ENCODE peak calls at places on chromosomes 11 and 22, in eight cellular contexts. One of them, this sample, is unnamed.

GRCh38 chr11:12126352-12127019 is 16.1 kb downstream of the MICAL2 start:
- DNase-seq in body of pancreas: no peak
- DNase-seq in cardiac muscle cell: no peak
- DNase-seq in COR-L47: no peak
- DNase-seq in nucleus accumbens: no peak
- DNase-seq in stimulated activated CD4-positive, alpha-beta T cell treated with anti-CD3 and anti-CD28 coated beads, Interleukin-4, amount 100 ng/mL, for 4 hours: no peak
- DNase-seq in A549: no peak
- DNase-seq in NCI-H1105: no peak
- DNase-seq in this sample: no peak

GRCh38 chr22:33451851-33452469 is 393.8 kb upstream of the SYN3 start:
- DNase-seq in body of pancreas: no peak
- DNase-seq in cardiac muscle cell: peak; percentile 20
- DNase-seq in COR-L47: no peak
- DNase-seq in nucleus accumbens: no peak
- DNase-seq in stimulated activated CD4-positive, alpha-beta T cell treated with anti-CD3 and anti-CD28 coated beads, Interleukin-4, amount 100 ng/mL, for 4 hours: no peak
- DNase-seq in A549: no peak
- DNase-seq in NCI-H1105: no peak
- DNase-seq in this sample: no peak

GRCh38 chr11:115129771-115130306 is 374.4 kb downstream of the CADM1 start:
- DNase-seq in body of pancreas: no peak
- DNase-seq in cardiac muscle cell: no peak
- DNase-seq in COR-L47: no peak
- DNase-seq in nucleus accumbens: no peak
- DNase-seq in stimulated activated CD4-positive, alpha-beta T cell treated with anti-CD3 and anti-CD28 coated beads, Interleukin-4, amount 100 ng/mL, for 4 hours: no peak
- DNase-seq in A549: no peak
- DNase-seq in NCI-H1105: no peak
- DNase-seq in this sample: no peak

GRCh38 chr11:10818594-10818993 is 9.9 kb upstream of the EIF4G2 start:
- DNase-seq in body of pancreas: no peak
- DNase-seq in cardiac muscle cell: no peak
- DNase-seq in COR-L47: no peak
- DNase-seq in nucleus accumbens: no peak
- DNase-seq in stimulated activated CD4-positive, alpha-beta T cell treated with anti-CD3 and anti-CD28 coated beads, Interleukin-4, amount 100 ng/mL, for 4 hours: no peak
- DNase-seq in A549: peak; percentile 35
- DNase-seq in NCI-H1105: no peak
- DNase-seq in this sample: no peak

GRCh38 chr22:33922268-33922667 is 2.0 kb upstream of the LARGE1 start:
- DNase-seq in body of pancreas: peak; percentile 46
- DNase-seq in cardiac muscle cell: peak; percentile 79
- DNase-seq in COR-L47: no peak
- DNase-seq in nucleus accumbens: no peak
- DNase-seq in stimulated activated CD4-positive, alpha-beta T cell treated with anti-CD3 and anti-CD28 coated beads, Interleukin-4, amount 100 ng/mL, for 4 hours: no peak
- DNase-seq in A549: no peak
- DNase-seq in NCI-H1105: peak; percentile 24
- DNase-seq in this sample: peak; percentile 53

GRCh38 chr22:38069372-38070249 is 12.4 kb downstream of the PICK1 start:
- DNase-seq in body of pancreas: no peak
- DNase-seq in cardiac muscle cell: peak; percentile 84
- DNase-seq in COR-L47: no peak
- DNase-seq in nucleus accumbens: peak; percentile 23
- DNase-seq in stimulated activated CD4-positive, alpha-beta T cell treated with anti-CD3 and anti-CD28 coated beads, Interleukin-4, amount 100 ng/mL, for 4 hours: no peak
- DNase-seq in A549: peak; percentile 45
- DNase-seq in NCI-H1105: no peak
- DNase-seq in this sample: peak; percentile 57

GRCh38 chr11:112296044-112296443 is 35.4 kb upstream of the PLET1 start:
- DNase-seq in body of pancreas: no peak
- DNase-seq in cardiac muscle cell: no peak
- DNase-seq in COR-L47: no peak
- DNase-seq in nucleus accumbens: no peak
- DNase-seq in stimulated activated CD4-positive, alpha-beta T cell treated with anti-CD3 and anti-CD28 coated beads, Interleukin-4, amount 100 ng/mL, for 4 hours: no peak
- DNase-seq in A549: no peak
- DNase-seq in NCI-H1105: no peak
- DNase-seq in this sample: no peak

GRCh38 chr11:12182650-12183511 is 72.5 kb downstream of the MICAL2 start:
- DNase-seq in body of pancreas: peak; percentile 52
- DNase-seq in cardiac muscle cell: peak; percentile 90
- DNase-seq in COR-L47: no peak
- DNase-seq in nucleus accumbens: no peak
- DNase-seq in stimulated activated CD4-positive, alpha-beta T cell treated with anti-CD3 and anti-CD28 coated beads, Interleukin-4, amount 100 ng/mL, for 4 hours: no peak
- DNase-seq in A549: peak; percentile 89
- DNase-seq in NCI-H1105: no peak
- DNase-seq in this sample: no peak

GRCh38 chr11:38948392-38948791 is 2350.4 kb upstream of the RAG2 start:
- DNase-seq in body of pancreas: no peak
- DNase-seq in cardiac muscle cell: no peak
- DNase-seq in COR-L47: no peak
- DNase-seq in nucleus accumbens: no peak
- DNase-seq in stimulated activated CD4-positive, alpha-beta T cell treated with anti-CD3 and anti-CD28 coated beads, Interleukin-4, amount 100 ng/mL, for 4 hours: no peak
- DNase-seq in A549: no peak
- DNase-seq in NCI-H1105: no peak
- DNase-seq in this sample: no peak

GRCh38 chr11:82718307-82718706 is 15.4 kb downstream of the FAM181B start:
- DNase-seq in body of pancreas: peak; percentile 48
- DNase-seq in cardiac muscle cell: peak; percentile 70
- DNase-seq in COR-L47: peak; percentile 57
- DNase-seq in nucleus accumbens: no peak
- DNase-seq in stimulated activated CD4-positive, alpha-beta T cell treated with anti-CD3 and anti-CD28 coated beads, Interleukin-4, amount 100 ng/mL, for 4 hours: no peak
- DNase-seq in A549: peak; percentile 42
- DNase-seq in NCI-H1105: peak; percentile 38
- DNase-seq in this sample: peak; percentile 37

GRCh38 chr11:441418-442274 is at the start of gene ANO9:
- DNase-seq in body of pancreas: peak; percentile 82
- DNase-seq in cardiac muscle cell: peak; percentile 17
- DNase-seq in COR-L47: peak; percentile 73
- DNase-seq in nucleus accumbens: no peak
- DNase-seq in stimulated activated CD4-positive, alpha-beta T cell treated with anti-CD3 and anti-CD28 coated beads, Interleukin-4, amount 100 ng/mL, for 4 hours: peak; percentile 61
- DNase-seq in A549: no peak
- DNase-seq in NCI-H1105: peak; percentile 59
- DNase-seq in this sample: no peak

GRCh38 chr11:75856912-75857311 is 41.9 kb downstream of the UVRAG start:
- DNase-seq in body of pancreas: no peak
- DNase-seq in cardiac muscle cell: no peak
- DNase-seq in COR-L47: no peak
- DNase-seq in nucleus accumbens: no peak
- DNase-seq in stimulated activated CD4-positive, alpha-beta T cell treated with anti-CD3 and anti-CD28 coated beads, Interleukin-4, amount 100 ng/mL, for 4 hours: no peak
- DNase-seq in A549: no peak
- DNase-seq in NCI-H1105: no peak
- DNase-seq in this sample: no peak

GRCh38 chr11:45412521-45412920 is 126.4 kb upstream of the SYT13 start:
- DNase-seq in body of pancreas: no peak
- DNase-seq in cardiac muscle cell: no peak
- DNase-seq in COR-L47: no peak
- DNase-seq in nucleus accumbens: no peak
- DNase-seq in stimulated activated CD4-positive, alpha-beta T cell treated with anti-CD3 and anti-CD28 coated beads, Interleukin-4, amount 100 ng/mL, for 4 hours: no peak
- DNase-seq in A549: no peak
- DNase-seq in NCI-H1105: no peak
- DNase-seq in this sample: no peak

GRCh38 chr22:36830601-36831000 is 13.8 kb upstream of the PVALB start:
- DNase-seq in body of pancreas: no peak
- DNase-seq in cardiac muscle cell: no peak
- DNase-seq in COR-L47: no peak
- DNase-seq in nucleus accumbens: no peak
- DNase-seq in stimulated activated CD4-positive, alpha-beta T cell treated with anti-CD3 and anti-CD28 coated beads, Interleukin-4, amount 100 ng/mL, for 4 hours: no peak
- DNase-seq in A549: no peak
- DNase-seq in NCI-H1105: no peak
- DNase-seq in this sample: no peak

GRCh38 chr11:129280027-129280811 is 88.1 kb upstream of the ARHGAP32 start:
- DNase-seq in body of pancreas: no peak
- DNase-seq in cardiac muscle cell: no peak
- DNase-seq in COR-L47: peak; percentile 45
- DNase-seq in nucleus accumbens: no peak
- DNase-seq in stimulated activated CD4-positive, alpha-beta T cell treated with anti-CD3 and anti-CD28 coated beads, Interleukin-4, amount 100 ng/mL, for 4 hours: peak; percentile 4
- DNase-seq in A549: no peak
- DNase-seq in NCI-H1105: no peak
- DNase-seq in this sample: no peak

GRCh38 chr11:66718320-66718971 is 10.6 kb downstream of the SPTBN2 start:
- DNase-seq in body of pancreas: peak; percentile 82
- DNase-seq in cardiac muscle cell: peak; percentile 38
- DNase-seq in COR-L47: peak; percentile 13
- DNase-seq in nucleus accumbens: no peak
- DNase-seq in stimulated activated CD4-positive, alpha-beta T cell treated with anti-CD3 and anti-CD28 coated beads, Interleukin-4, amount 100 ng/mL, for 4 hours: no peak
- DNase-seq in A549: no peak
- DNase-seq in NCI-H1105: no peak
- DNase-seq in this sample: no peak

GRCh38 chr11:65243773-65244172 is 18.0 kb upstream of the POLA2 start:
- DNase-seq in body of pancreas: no peak
- DNase-seq in cardiac muscle cell: no peak
- DNase-seq in COR-L47: no peak
- DNase-seq in nucleus accumbens: no peak
- DNase-seq in stimulated activated CD4-positive, alpha-beta T cell treated with anti-CD3 and anti-CD28 coated beads, Interleukin-4, amount 100 ng/mL, for 4 hours: no peak
- DNase-seq in A549: no peak
- DNase-seq in NCI-H1105: no peak
- DNase-seq in this sample: no peak

GRCh38 chr11:12094872-12095800 is 15.3 kb upstream of the MICAL2 start:
- DNase-seq in body of pancreas: peak; percentile 30
- DNase-seq in cardiac muscle cell: peak; percentile 42
- DNase-seq in COR-L47: peak; percentile 47
- DNase-seq in nucleus accumbens: no peak
- DNase-seq in stimulated activated CD4-positive, alpha-beta T cell treated with anti-CD3 and anti-CD28 coated beads, Interleukin-4, amount 100 ng/mL, for 4 hours: no peak
- DNase-seq in A549: no peak
- DNase-seq in NCI-H1105: peak; percentile 57
- DNase-seq in this sample: no peak

GRCh38 chr11:92329644-92330043 is 105.0 kb downstream of the FAT3 start:
- DNase-seq in body of pancreas: no peak
- DNase-seq in cardiac muscle cell: no peak
- DNase-seq in COR-L47: no peak
- DNase-seq in nucleus accumbens: no peak
- DNase-seq in stimulated activated CD4-positive, alpha-beta T cell treated with anti-CD3 and anti-CD28 coated beads, Interleukin-4, amount 100 ng/mL, for 4 hours: no peak
- DNase-seq in A549: no peak
- DNase-seq in NCI-H1105: no peak
- DNase-seq in this sample: no peak

GRCh38 chr11:68583047-68583446 is 101.3 kb upstream of the GAL start:
- DNase-seq in body of pancreas: no peak
- DNase-seq in cardiac muscle cell: no peak
- DNase-seq in COR-L47: no peak
- DNase-seq in nucleus accumbens: no peak
- DNase-seq in stimulated activated CD4-positive, alpha-beta T cell treated with anti-CD3 and anti-CD28 coated beads, Interleukin-4, amount 100 ng/mL, for 4 hours: no peak
- DNase-seq in A549: no peak
- DNase-seq in NCI-H1105: no peak
- DNase-seq in this sample: no peak

GRCh38 chr11:119338318-119338890 is 2.3 kb downstream of the C1QTNF5 start:
- DNase-seq in body of pancreas: peak; percentile 69
- DNase-seq in cardiac muscle cell: peak; percentile 88
- DNase-seq in COR-L47: peak; percentile 19
- DNase-seq in nucleus accumbens: no peak
- DNase-seq in stimulated activated CD4-positive, alpha-beta T cell treated with anti-CD3 and anti-CD28 coated beads, Interleukin-4, amount 100 ng/mL, for 4 hours: peak; percentile 56
- DNase-seq in A549: peak; percentile 63
- DNase-seq in NCI-H1105: peak; percentile 86
- DNase-seq in this sample: peak; percentile 80

GRCh38 chr22:33896801-33897620 is 23.3 kb downstream of the LARGE1 start:
- DNase-seq in body of pancreas: no peak
- DNase-seq in cardiac muscle cell: peak; percentile 25
- DNase-seq in COR-L47: no peak
- DNase-seq in nucleus accumbens: no peak
- DNase-seq in stimulated activated CD4-positive, alpha-beta T cell treated with anti-CD3 and anti-CD28 coated beads, Interleukin-4, amount 100 ng/mL, for 4 hours: no peak
- DNase-seq in A549: no peak
- DNase-seq in NCI-H1105: no peak
- DNase-seq in this sample: no peak

GRCh38 chr11:8219257-8220021 is 44.2 kb downstream of the LMO1 start:
- DNase-seq in body of pancreas: peak; percentile 69
- DNase-seq in cardiac muscle cell: peak; percentile 60
- DNase-seq in COR-L47: peak; percentile 29
- DNase-seq in nucleus accumbens: no peak
- DNase-seq in stimulated activated CD4-positive, alpha-beta T cell treated with anti-CD3 and anti-CD28 coated beads, Interleukin-4, amount 100 ng/mL, for 4 hours: peak; percentile 11
- DNase-seq in A549: peak; percentile 70
- DNase-seq in NCI-H1105: peak; percentile 30
- DNase-seq in this sample: no peak

GRCh38 chr11:65899356-65900124 is 648 bp downstream of the FOSL1 start:
- DNase-seq in body of pancreas: peak; percentile 58
- DNase-seq in cardiac muscle cell: peak; percentile 18
- DNase-seq in COR-L47: no peak
- DNase-seq in nucleus accumbens: no peak
- DNase-seq in stimulated activated CD4-positive, alpha-beta T cell treated with anti-CD3 and anti-CD28 coated beads, Interleukin-4, amount 100 ng/mL, for 4 hours: peak; percentile 80
- DNase-seq in A549: peak; percentile 83
- DNase-seq in NCI-H1105: no peak
- DNase-seq in this sample: no peak

GRCh38 chr11:60389279-60389910 is 6.9 kb upstream of the MS4A14 start:
- DNase-seq in body of pancreas: no peak
- DNase-seq in cardiac muscle cell: no peak
- DNase-seq in COR-L47: no peak
- DNase-seq in nucleus accumbens: no peak
- DNase-seq in stimulated activated CD4-positive, alpha-beta T cell treated with anti-CD3 and anti-CD28 coated beads, Interleukin-4, amount 100 ng/mL, for 4 hours: no peak
- DNase-seq in A549: no peak
- DNase-seq in NCI-H1105: no peak
- DNase-seq in this sample: no peak

This sample was measured in neural crest cell.